ENCODE peak calls at places on chromosomes 5 and 9, in seven cellular contexts. F is fibroblast of lung, S is left ventricle myocardium inferior, Q is astrocyte, L is neural progenitor cell, J is uterus, Y is mesendoderm. I is an unnamed sample.

GRCh38 chr9:126965541-126966428 is 51.2 kb downstream of the RALGPS1 start:
- DNase-seq in F (peak; percentile 77), S (peak; percentile 47), Q (peak; percentile 18), L (peak; percentile 67), J (peak; percentile 37), Y (peak; percentile 70), I (peak; percentile 50)

GRCh38 chr5:40681351-40682311 is 1.9 kb downstream of the PTGER4 start:
- DNase-seq in F (peak; percentile 46), S (peak; percentile 27), Q (no peak), L (peak; percentile 63), J (no peak), Y (peak; percentile 46), I (no peak)

GRCh38 chr9:87606921-87607521 is 109.4 kb downstream of the DAPK1 start:
- DNase-seq in F (peak; percentile 65), S (no peak), Q (peak; percentile 85), L (peak; percentile 64), J (no peak), Y (no peak), I (peak; percentile 66)

GRCh38 chr5:41418220-41419031 is 92.0 kb downstream of the PLCXD3 start:
- DNase-seq in F (peak; percentile 78), S (no peak), Q (peak; percentile 54), L (peak; percentile 8), J (no peak), Y (peak; percentile 14), I (no peak)

GRCh38 chr5:154312571-154312970 is 122.0 kb downstream of the GALNT10 start:
- DNase-seq in F (peak; percentile 24), S (no peak), Q (peak; percentile 41), L (no peak), J (no peak), Y (no peak), I (no peak)

GRCh38 chr9:111937781-111938426 is 41.3 kb downstream of the UGCG start:
- DNase-seq in F (peak; percentile 70), S (peak; percentile 18), Q (peak; percentile 85), L (no peak), J (peak; percentile 28), Y (no peak), I (no peak)

GRCh38 chr5:60846298-60846697 is 2.2 kb upstream of the ELOVL7 start:
- DNase-seq in F (no peak), S (no peak), Q (no peak), L (no peak), J (no peak), Y (no peak), I (no peak)

GRCh38 chr9:135332979-135333748 is 146.4 kb upstream of the PPP1R26 start:
- DNase-seq in F (no peak), S (no peak), Q (no peak), L (no peak), J (no peak), Y (no peak), I (no peak)

GRCh38 chr5:84494453-84494852 is 109.8 kb upstream of the EDIL3 start:
- DNase-seq in F (peak; percentile 72), S (no peak), Q (peak; percentile 99), L (no peak), J (no peak), Y (no peak), I (no peak)

GRCh38 chr5:58751222-58751621 is 168.3 kb downstream of the RAB3C start:
- DNase-seq in F (peak; percentile 56), S (no peak), Q (peak; percentile 16), L (no peak), J (no peak), Y (peak; percentile 50), I (no peak)

DNA sequence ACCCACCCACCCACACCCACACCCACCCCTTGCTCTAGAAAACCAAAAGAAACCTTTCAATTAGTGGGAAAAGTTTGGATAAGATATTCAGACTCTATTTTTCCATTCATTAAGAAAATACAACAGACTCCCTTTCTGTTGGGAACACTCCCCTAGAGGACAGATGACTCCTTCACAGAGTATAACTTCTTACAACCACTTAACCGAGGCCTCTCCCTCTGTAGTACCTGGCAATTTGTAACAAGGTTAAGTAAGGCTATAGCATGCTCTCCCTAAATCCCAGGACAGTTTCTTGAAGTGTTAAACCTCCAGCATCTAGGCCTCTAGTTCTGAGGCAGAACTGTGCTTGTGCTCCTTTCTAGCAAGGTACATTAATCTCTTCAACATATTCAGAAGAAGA is 75.9 kb upstream of the NR5A1 start:
- DNase-seq in F (no peak), S (no peak), Q (no peak), L (no peak), J (no peak), Y (no peak), I (no peak)
- H3K36me3 ChIP-seq in F (no peaks in the 10 kb centered on the region), S (no peaks in the 10 kb centered on the region), Q (no peaks in the 10 kb centered on the region), L (peaks cover 3% of the 10 kb centered on the region), J (no peaks in the 10 kb centered on the region), Y (no peaks in the 10 kb centered on the region), I (no peaks in the 10 kb centered on the region)

GRCh38 chr5:142514196-142514595 is 171.7 kb downstream of the FGF1 start:
- DNase-seq in F (no peak), S (no peak), Q (no peak), L (no peak), J (no peak), Y (no peak), I (no peak)

GRCh38 chr5:142515036-142515435 is 170.9 kb downstream of the FGF1 start:
- DNase-seq in F (no peak), S (no peak), Q (no peak), L (no peak), J (no peak), Y (no peak), I (no peak)

GRCh38 chr5:142511318-142511717 is 174.6 kb downstream of the FGF1 start:
- DNase-seq in F (no peak), S (no peak), Q (no peak), L (no peak), J (no peak), Y (no peak), I (no peak)

GRCh38 chr5:142512680-142513042 is 173.2 kb downstream of the FGF1 start:
- DNase-seq in F (peak; percentile 69), S (no peak), Q (peak; percentile 56), L (no peak), J (no peak), Y (peak; percentile 45), I (no peak)

DNA sequence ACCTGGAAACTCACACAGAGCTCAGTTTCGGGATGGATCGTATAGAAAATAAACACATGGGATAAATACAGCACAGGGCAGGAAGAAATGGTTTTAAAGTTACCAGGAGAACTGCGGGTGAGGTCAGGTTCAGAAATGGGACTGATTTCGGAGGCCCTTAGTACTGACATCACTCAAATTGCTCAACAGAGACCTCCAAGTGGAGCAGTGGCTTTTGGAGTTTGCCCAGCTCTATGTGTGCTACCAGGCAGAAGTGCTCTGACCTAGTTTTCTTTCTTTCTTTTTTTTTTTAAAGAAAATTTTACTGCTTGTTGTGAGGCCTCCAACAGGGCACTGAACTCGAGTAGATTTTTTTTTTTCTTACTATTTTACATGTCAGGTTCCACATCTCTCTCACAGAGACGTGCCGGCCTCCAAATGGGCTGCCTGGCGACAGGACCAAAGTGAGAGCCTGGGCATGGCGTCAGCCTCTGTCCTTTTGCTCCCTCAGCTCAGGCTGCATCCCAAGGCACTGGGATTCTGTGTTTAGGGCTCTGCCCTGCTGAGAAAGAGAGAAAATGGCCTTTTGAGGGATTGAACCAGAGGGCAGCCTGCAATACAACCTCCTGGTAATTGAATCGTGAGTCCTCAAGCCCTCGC is 173.7 kb downstream of the FGF1 start:
- DNase-seq in F (peak; percentile 69), S (no peak), Q (no peak), L (peak; percentile 31), J (peak; percentile 20), Y (no peak), I (no peak)
- H3K4me1 ChIP-seq in F (peaks cover 10% of the 10 kb centered on the region), S (peaks cover 44% of the 10 kb centered on the region), Q (peaks cover 28% of the 10 kb centered on the region), L (peaks cover 13% of the 10 kb centered on the region), J (no peaks in the 10 kb centered on the region), Y (peaks cover 12% of the 10 kb centered on the region), I (peaks cover 3% of the 10 kb centered on the region)

GRCh38 chr5:135609981-135610380 is 31.2 kb upstream of the CXCL14 start:
- DNase-seq in F (no peak), S (no peak), Q (no peak), L (no peak), J (no peak), Y (no peak), I (no peak)
- H3K36me3 ChIP-seq in F (no peaks in the 10 kb centered on the region), S (no peaks in the 10 kb centered on the region), Q (no peaks in the 10 kb centered on the region), L (no peaks in the 10 kb centered on the region), J (no peaks in the 10 kb centered on the region), Y (no peaks in the 10 kb centered on the region), I (no peaks in the 10 kb centered on the region)

DNA sequence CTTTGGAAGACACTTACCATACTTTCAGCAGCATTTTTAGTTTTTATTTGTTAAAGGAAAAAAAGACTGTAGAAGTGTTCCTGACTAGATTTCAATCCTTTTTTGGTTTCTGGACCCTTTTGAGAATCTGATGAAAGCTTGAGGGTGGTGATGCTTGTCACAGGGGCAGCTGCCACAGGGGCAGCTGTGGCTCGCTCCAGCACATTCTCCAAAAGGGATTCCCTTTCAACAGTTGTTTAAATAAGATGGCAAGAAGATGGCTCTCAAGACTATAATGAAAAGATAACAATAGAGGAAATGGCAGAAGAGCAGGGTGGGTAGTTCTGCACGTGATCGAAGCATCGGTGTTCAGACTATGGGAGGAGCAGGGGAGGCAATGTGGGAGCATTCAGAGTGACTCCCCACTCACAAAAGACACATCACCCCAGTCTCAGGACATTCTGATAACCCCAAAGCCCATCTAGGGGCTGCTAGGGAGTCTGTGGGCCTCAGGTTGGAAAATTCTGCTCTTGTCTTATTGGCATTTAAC is 46.5 kb upstream of the TNFAIP8 start:
- DNase-seq in F (no peak), S (no peak), Q (no peak), L (no peak), J (no peak), Y (no peak), I (no peak)
- H3K4me1 ChIP-seq in F (peaks cover 4% of the 10 kb centered on the region), S (peaks cover 18% of the 10 kb centered on the region), Q (peaks cover 14% of the 10 kb centered on the region), L (no peaks in the 10 kb centered on the region), J (no peaks in the 10 kb centered on the region), Y (no peaks in the 10 kb centered on the region), I (peaks cover 31% of the 10 kb centered on the region)

I was measured in SJCRH30.